ENCODE peak calls at places on chromosomes 7 and 10, in nine cellular contexts. G is mesothelial cell of epicardium; J is T-helper 9 cell; M is upper lobe of right lung; S is COR-L47; Q is GM19239; U is stimulated activated CD8-positive, alpha-beta memory T cell treated with anti-CD3 and anti-CD28 coated beads, Interleukin-7, amount 100 ng/mL, for 1 hour; R is T-helper 17 cell; W is NCI-H748 treated with DMSO at 0.1 percent for 48 hours. O is an unnamed sample.
A peak's percentile ranks its signal among the peaks of the same experiment; 100 is the strongest.

GRCh38 chr10:5291501-5292195 is 73.1 kb upstream of the UCN3 start:
- DNase-seq in G (no peak), J (peak; percentile 52), M (peak; percentile 75), S (no peak), Q (no peak), U (no peak), R (peak; percentile 47), W (peak; percentile 76), O (no peak)

GRCh38 chr7:43531700-43532099 is 51.2 kb upstream of the STK17A start:
- DNase-seq in G (no peak), J (no peak), M (no peak), S (no peak), Q (no peak), U (no peak), R (no peak), W (no peak), O (no peak)

GRCh38 chr10:123236122-123236521 is 81.9 kb downstream of the BUB3 start:
- DNase-seq in G (no peak), J (no peak), M (no peak), S (no peak), Q (no peak), U (no peak), R (no peak), W (no peak), O (no peak)

GRCh38 chr7:80439894-80440811 is 71.7 kb downstream of the GNAT3 start:
- DNase-seq in G (no peak), J (no peak), M (no peak), S (no peak), Q (no peak), U (no peak), R (no peak), W (no peak), O (no peak)

GRCh38 chr7:154880512-154880911 is 122.4 kb downstream of the PAXIP1 start:
- DNase-seq in G (no peak), J (no peak), M (no peak), S (no peak), Q (no peak), U (no peak), R (no peak), W (no peak), O (no peak)

GRCh38 chr7:76325092-76325491 is 22.6 kb downstream of the HSPB1 start:
- DNase-seq in G (no peak), J (no peak), M (no peak), S (no peak), Q (no peak), U (no peak), R (no peak), W (no peak), O (no peak)

GRCh38 chr10:106919798-106920382 is 244.6 kb downstream of the SORCS1 start:
- DNase-seq in G (no peak), J (no peak), M (no peak), S (no peak), Q (no peak), U (no peak), R (no peak), W (no peak), O (no peak)

GRCh38 chr7:26284995-26285632 is 6.5 kb upstream of the SNX10 start:
- DNase-seq in G (no peak), J (no peak), M (no peak), S (peak; percentile 7), Q (no peak), U (no peak), R (no peak), W (peak; percentile 20), O (peak; percentile 51)

GRCh38 chr10:86225098-86225782 is 141.4 kb downstream of the GRID1 start:
- DNase-seq in G (no peak), J (no peak), M (no peak), S (no peak), Q (no peak), U (no peak), R (no peak), W (no peak), O (no peak)

GRCh38 chr7:22350466-22351328 is 6.3 kb downstream of the RAPGEF5 start:
- DNase-seq in G (no peak), J (no peak), M (no peak), S (no peak), Q (no peak), U (no peak), R (no peak), W (no peak), O (peak; percentile 31)

GRCh38 chr7:31204066-31204465 is 136.5 kb downstream of the NEUROD6 start:
- DNase-seq in G (no peak), J (no peak), M (no peak), S (peak; percentile 28), Q (no peak), U (no peak), R (no peak), W (no peak), O (no peak)

GRCh38 chr7:44654255-44654791 is 47.9 kb downstream of the OGDH start:
- DNase-seq in G (no peak), J (no peak), M (no peak), S (no peak), Q (no peak), U (no peak), R (no peak), W (no peak), O (no peak)

GRCh38 chr10:108319434-108320222 is 1155.1 kb upstream of the SORCS1 start:
- DNase-seq in G (no peak), J (no peak), M (no peak), S (no peak), Q (no peak), U (no peak), R (no peak), W (no peak), O (no peak)

GRCh38 chr7:24865994-24866615 is 108.8 kb upstream of the GSDME start:
- DNase-seq in G (no peak), J (no peak), M (no peak), S (no peak), Q (no peak), U (no peak), R (no peak), W (no peak), O (no peak)

GRCh38 chr10:117254338-117254737 is 13.4 kb downstream of the SLC18A2 start:
- DNase-seq in G (no peak), J (no peak), M (no peak), S (no peak), Q (no peak), U (no peak), R (no peak), W (no peak), O (no peak)

GRCh38 chr10:119516381-119517234 is 25.9 kb downstream of the RGS10 start:
- DNase-seq in G (no peak), J (peak; percentile 43), M (peak; percentile 74), S (no peak), Q (peak; percentile 61), U (no peak), R (no peak), W (no peak), O (no peak)

GRCh38 chr7:135678612-135679575 is 16.6 kb downstream of the STMP1 start:
- DNase-seq in G (no peak), J (no peak), M (peak; percentile 70), S (peak; percentile 32), Q (no peak), U (no peak), R (no peak), W (no peak), O (no peak)

GRCh38 chr10:34580643-34581042 is 234.5 kb downstream of the PARD3 start:
- DNase-seq in G (no peak), J (no peak), M (no peak), S (no peak), Q (no peak), U (no peak), R (no peak), W (no peak), O (no peak)

GRCh38 chr10:101580486-101581399 is 7.3 kb downstream of the POLL start:
- DNase-seq in G (no peak), J (no peak), M (peak; percentile 49), S (no peak), Q (no peak), U (no peak), R (no peak), W (no peak), O (no peak)

GRCh38 chr10:21423338-21423737 is 102.1 kb downstream of the SKIDA1 start:
- DNase-seq in G (no peak), J (no peak), M (no peak), S (no peak), Q (no peak), U (no peak), R (no peak), W (no peak), O (no peak)

GRCh38 chr10:122390271-122390670 is 15.8 kb downstream of the PLEKHA1 start:
- DNase-seq in G (no peak), J (no peak), M (no peak), S (no peak), Q (no peak), U (no peak), R (no peak), W (no peak), O (no peak)

GRCh38 chr7:129228633-129229032 is 3.8 kb downstream of the AHCYL2 start:
- DNase-seq in G (no peak), J (no peak), M (no peak), S (peak; percentile 6), Q (no peak), U (no peak), R (no peak), W (no peak), O (no peak)

O was measured in NCI-H526.